ENCODE peak calls at places on chromosomes 6 and 20, in ten cellular contexts. Y is ACHN, K is fibroblast of mammary gland, T is T-helper 2 cell, E is body of pancreas, A is pons, U is HS-5, H is iPS DF 19.7, J is HL-60, B is prostate gland. Z is an unnamed sample.

GRCh38 chr6:135851442-135852271 is at the start of gene PDE7B:
- DNase-seq in Y (peak; percentile 83), K (peak; percentile 100), T (peak; percentile 94), E (peak; percentile 77), A (peak; percentile 60), U (peak; percentile 91), H (no peak), J (peak; percentile 83), B (peak; percentile 44), Z (peak; percentile 14)

GRCh38 chr6:52731719-52732118 is 31.6 kb downstream of the GSTA2 start:
- DNase-seq in Y (no peak), K (peak; percentile 10), T (no peak), E (no peak), A (no peak), U (no peak), H (no peak), J (no peak), B (no peak), Z (no peak)

GRCh38 chr6:54846243-54846856 is at the start of gene FAM83B:
- DNase-seq in Y (peak; percentile 15), K (no peak), T (no peak), E (peak; percentile 82), A (no peak), U (no peak), H (peak; percentile 50), J (no peak), B (peak; percentile 89), Z (no peak)

GRCh38 chr6:13305791-13306190 is 22.5 kb downstream of the TBC1D7 start:
- DNase-seq in Y (no peak), K (no peak), T (no peak), E (no peak), A (no peak), U (no peak), H (no peak), J (no peak), B (no peak), Z (no peak)

GRCh38 chr20:32674362-32674789 is 635 bp upstream of the C20orf203 start:
- DNase-seq in Y (peak; percentile 43), K (peak; percentile 60), T (peak; percentile 67), E (peak; percentile 62), A (peak; percentile 57), U (peak; percentile 29), H (no peak), J (peak; percentile 84), B (peak; percentile 18), Z (no peak)

GRCh38 chr6:39815356-39815755 is 23.2 kb downstream of the DAAM2 start:
- DNase-seq in Y (no peak), K (no peak), T (no peak), E (no peak), A (no peak), U (no peak), H (no peak), J (no peak), B (no peak), Z (no peak)

GRCh38 chr6:33584700-33585402 is 4.8 kb upstream of the BAK1 start:
- DNase-seq in Y (no peak), K (no peak), T (no peak), E (no peak), A (no peak), U (no peak), H (no peak), J (no peak), B (no peak), Z (no peak)

GRCh38 chr6:147986891-147987290 is 355.7 kb upstream of the SASH1 start:
- DNase-seq in Y (no peak), K (no peak), T (no peak), E (no peak), A (no peak), U (no peak), H (no peak), J (no peak), B (no peak), Z (no peak)

Z was measured in GM19239.